ENCODE peak calls at places on chromosomes 6 and 20, in seven cellular contexts. R is HCT116, D is GM23338, M is MM.1S, H is PC-3, G is PC-9, O is GM23248. J is an unnamed sample. For H3K9me2, the result is how much of the 10 kb centered on the place peaks cover.

GRCh38 chr6:81900616-81901015 is 148.1 kb upstream of the TENT5A start:
- DNase-seq in R (no peak), D (no peak), M (peak), H (no peak), G (no peak), O (no peak), J (no peak)

GRCh38 chr20:35539756-35540212 is 2.1 kb upstream of the ERGIC3 start:
- DNase-seq in R (no peak), D (peak), M (no peak), H (no peak), G (no peak), O (no peak), J (peak)

GRCh38 chr6:135299256-135299655 is 118.1 kb downstream of the MYB start:
- DNase-seq in R (no peak), D (no peak), M (no peak), H (peak), G (no peak), O (peak), J (no peak)

GRCh38 chr6:136846046-136846445 is 23.7 kb downstream of the PEX7 start:
- DNase-seq in R (peak), D (peak), M (peak), H (peak), G (peak), O (peak), J (peak)

GRCh38 chr6:44487611-44488010 is 100.1 kb downstream of the CDC5L start:
- DNase-seq in R (no peak), D (no peak), M (no peak), H (no peak), G (no peak), O (no peak), J (no peak)

GRCh38 chr6:168075787-168076202 is 3.2 kb downstream of the FRMD1 start:
- DNase-seq in R (no peak), D (no peak), M (no peak), H (no peak), G (no peak), O (no peak), J (no peak)

GRCh38 chr6:56399250-56399671 is 151.9 kb upstream of the COL21A1 start:
- DNase-seq in R (no peak), D (no peak), M (no peak), H (peak), G (no peak), O (no peak), J (peak)

GRCh38 chr20:1860446-1860845 is 34.8 kb upstream of the SIRPA start:
- DNase-seq in R (no peak), D (no peak), M (no peak), H (peak), G (no peak), O (peak), J (no peak)

GRCh38 chr20:36847009-36847709 is 28.8 kb upstream of the TLDC2 start:
- DNase-seq in R (no peak), D (no peak), M (no peak), H (no peak), G (peak), O (peak), J (peak)

GRCh38 chr6:108690326-108691000 is 129.7 kb downstream of the FOXO3 start:
- DNase-seq in R (no peak), D (no peak), M (no peak), H (peak), G (peak), O (peak), J (no peak)

GRCh38 chr20:59030911-59031310 is 1.2 kb downstream of the ATP5F1E start:
- DNase-seq in R (no peak), D (no peak), M (no peak), H (peak), G (no peak), O (no peak), J (no peak)

GRCh38 chr6:93048381-93048780 is 371.0 kb downstream of the EPHA7 start:
- DNase-seq in R (no peak), D (peak), M (no peak), H (no peak), G (no peak), O (no peak), J (no peak)

GRCh38 chr6:133741375-133741861 is 147.5 kb upstream of the TCF21 start:
- DNase-seq in R (peak), D (peak), M (no peak), H (no peak), G (peak), O (peak), J (no peak)

GRCh38 chr6:159941286-159942113 is 27.4 kb upstream of the IGF2R start:
- DNase-seq in R (peak), D (peak), M (peak), H (peak), G (no peak), O (peak), J (peak)

GRCh38 chr6:3296537-3297453 is 38.0 kb downstream of the PSMG4 start:
- DNase-seq in R (no peak), D (no peak), M (no peak), H (peak), G (no peak), O (no peak), J (no peak)

GRCh38 chr6:134636221-134636830 is 313.6 kb downstream of the ALDH8A1 start:
- DNase-seq in R (no peak), D (no peak), M (peak), H (no peak), G (no peak), O (no peak), J (peak)

GRCh38 chr6:147043994-147044477 is 160.2 kb upstream of the STXBP5 start:
- DNase-seq in R (no peak), D (no peak), M (no peak), H (no peak), G (no peak), O (no peak), J (no peak)

GRCh38 chr20:37081717-37082289 is 14.0 kb downstream of the RBL1 start:
- DNase-seq in R (no peak), D (peak), M (no peak), H (no peak), G (no peak), O (no peak), J (no peak)

GRCh38 chr6:106347219-106347618 is 13.3 kb upstream of the CRYBG1 start:
- DNase-seq in R (no peak), D (no peak), M (no peak), H (no peak), G (no peak), O (no peak), J (no peak)

GRCh38 chr6:20366082-20366834 is 35.4 kb upstream of the E2F3 start:
- DNase-seq in R (no peak), D (no peak), M (no peak), H (no peak), G (no peak), O (no peak), J (no peak)

GRCh38 chr6:33029297-33030184 is 20.1 kb upstream of the HLA-DOA start:
- DNase-seq in R (no peak), D (peak), M (no peak), H (no peak), G (no peak), O (peak), J (no peak)

GRCh38 chr6:138115191-138115590 is 8.0 kb upstream of the PERP start:
- DNase-seq in R (no peak), D (no peak), M (peak), H (no peak), G (peak), O (no peak), J (no peak)
- H3K9me2 ChIP-seq in R (under half), D (under half), M (under half), H (under half), G (under half), O (under half), J (under half)

GRCh38 chr6:169166896-169167580 is 86.6 kb downstream of the THBS2 start:
- DNase-seq in R (no peak), D (no peak), M (no peak), H (no peak), G (no peak), O (no peak), J (no peak)

GRCh38 chr6:169168302-169168630 is 85.4 kb downstream of the THBS2 start:
- DNase-seq in R (no peak), D (no peak), M (no peak), H (no peak), G (no peak), O (no peak), J (no peak)

GRCh38 chr6:169168706-169169105 is 84.9 kb downstream of the THBS2 start:
- DNase-seq in R (no peak), D (no peak), M (no peak), H (no peak), G (no peak), O (no peak), J (no peak)

GRCh38 chr6:169169375-169169774 is 84.3 kb downstream of the THBS2 start:
- DNase-seq in R (peak), D (no peak), M (no peak), H (peak), G (no peak), O (no peak), J (no peak)

DNA sequence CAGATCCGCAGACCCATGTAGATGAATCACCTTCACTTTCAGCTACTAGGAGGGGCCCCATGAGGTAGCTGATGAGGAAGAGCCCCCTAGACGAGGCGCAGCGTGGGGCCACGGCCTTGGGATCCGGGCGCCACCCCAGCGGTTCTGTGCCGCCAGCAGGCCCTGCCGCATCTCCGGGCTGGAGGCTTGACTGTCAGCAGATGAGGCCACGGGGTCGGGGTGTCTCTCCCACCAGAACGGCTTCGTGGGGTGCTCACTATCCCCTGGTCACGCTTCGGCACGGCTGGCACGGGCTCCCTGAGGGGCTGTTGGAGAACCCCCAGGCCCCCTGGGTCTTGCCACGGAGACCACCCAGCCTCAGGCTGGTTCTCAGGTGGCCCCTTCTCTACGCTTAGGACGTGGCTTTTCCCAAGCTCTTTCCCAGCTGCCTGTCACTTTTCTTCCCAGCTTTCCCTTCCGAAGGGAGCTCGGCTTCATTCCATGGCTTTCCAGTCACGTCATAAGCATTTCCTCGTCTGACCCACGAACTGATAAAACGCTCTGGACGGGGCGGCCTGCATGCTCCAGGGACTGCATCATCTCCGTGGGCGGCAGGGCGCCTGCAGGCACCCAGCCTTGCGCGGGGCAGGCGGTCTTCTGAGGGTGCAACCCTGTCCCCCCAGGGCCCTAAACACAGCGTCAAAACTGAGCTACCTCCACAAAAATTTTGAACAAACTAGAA is 85.9 kb downstream of the THBS2 start:
- DNase-seq in R (peak), D (no peak), M (no peak), H (no peak), G (no peak), O (no peak), J (no peak)
- TF ChIP-seq EZH2 in R (no peak), D (no peak), M (no peak), H (no peak), G (no peak), O (no peak), J (no peak)

DNA sequence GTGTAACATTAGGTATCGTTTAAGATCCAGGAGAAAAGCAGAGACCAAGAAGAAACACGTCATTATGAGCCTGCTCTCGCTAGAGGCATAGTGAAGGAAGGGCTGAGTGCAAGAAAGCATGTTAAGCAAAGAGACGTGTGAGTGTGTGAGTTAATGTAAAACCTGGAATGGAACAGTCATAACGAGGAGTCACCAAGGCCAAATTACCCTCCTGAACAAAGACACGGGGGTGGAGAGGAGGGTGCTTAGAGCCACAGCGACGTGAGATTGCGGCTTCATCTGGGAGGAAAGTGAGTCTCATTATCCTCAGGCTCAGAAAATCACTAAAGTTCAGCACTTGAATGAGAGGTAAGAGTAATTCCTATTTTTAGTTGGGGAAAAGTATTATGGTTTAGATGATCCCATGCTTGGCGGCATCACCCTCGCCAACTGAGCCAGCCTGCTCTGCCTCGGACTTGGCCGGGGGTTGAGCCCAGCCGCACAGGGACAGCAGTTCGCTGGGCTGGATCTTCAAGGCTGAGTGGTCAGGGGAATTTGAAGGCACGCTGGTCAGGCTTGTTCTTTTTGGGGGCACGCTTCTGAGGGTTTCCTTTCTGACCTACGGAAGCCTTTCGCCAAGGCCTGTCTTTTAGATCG is 136.6 kb downstream of the DTNBP1 start:
- DNase-seq in R (no peak), D (no peak), M (no peak), H (no peak), G (no peak), O (no peak), J (no peak)
- H3K27ac ChIP-seq in R (no peak), D (no peak), M (no peak), H (no peak), G (no peak), O (no peak), J (peak)

GRCh38 chr6:37694259-37694658 is 3.4 kb downstream of the MDGA1 start:
- DNase-seq in R (no peak), D (no peak), M (no peak), H (no peak), G (no peak), O (no peak), J (no peak)
- H3K9me2 ChIP-seq in R (under half), D (under half), M (under half), H (under half), G (under half), O (under half), J (under half)

GRCh38 chr20:64161595-64162238 is 2.5 kb upstream of the MYT1 start:
- DNase-seq in R (no peak), D (peak), M (no peak), H (peak), G (no peak), O (peak), J (peak)
- TF ChIP-seq EZH2 in R (no peak), D (no peak), M (no peak), H (no peak), G (no peak), O (no peak), J (no peak)

GRCh38 chr6:11209941-11210340 is 22.5 kb downstream of the NEDD9 start:
- DNase-seq in R (no peak), D (peak), M (no peak), H (no peak), G (no peak), O (peak), J (no peak)

GRCh38 chr6:11212625-11213024 is 19.8 kb downstream of the NEDD9 start:
- DNase-seq in R (no peak), D (no peak), M (no peak), H (peak), G (peak), O (peak), J (no peak)

GRCh38 chr6:11209369-11209768 is 23.1 kb downstream of the NEDD9 start:
- DNase-seq in R (no peak), D (peak), M (no peak), H (no peak), G (no peak), O (no peak), J (no peak)

GRCh38 chr6:11211235-11211634 is 21.2 kb downstream of the NEDD9 start:
- DNase-seq in R (no peak), D (no peak), M (no peak), H (no peak), G (no peak), O (no peak), J (no peak)

GRCh38 chr6:11210386-11211138 is 21.9 kb downstream of the NEDD9 start:
- DNase-seq in R (no peak), D (no peak), M (no peak), H (no peak), G (no peak), O (no peak), J (no peak)
- H3K27ac ChIP-seq in R (no peak), D (peak), M (no peak), H (no peak), G (no peak), O (no peak), J (peak)

GRCh38 chr6:17505062-17505476 is 95.0 kb upstream of the FAM8A1 start:
- DNase-seq in R (peak), D (peak), M (no peak), H (peak), G (no peak), O (peak), J (no peak)
- H3K9me2 ChIP-seq in R (under half), D (under half), M (under half), H (under half), G (under half), O (under half), J (under half)

DNA sequence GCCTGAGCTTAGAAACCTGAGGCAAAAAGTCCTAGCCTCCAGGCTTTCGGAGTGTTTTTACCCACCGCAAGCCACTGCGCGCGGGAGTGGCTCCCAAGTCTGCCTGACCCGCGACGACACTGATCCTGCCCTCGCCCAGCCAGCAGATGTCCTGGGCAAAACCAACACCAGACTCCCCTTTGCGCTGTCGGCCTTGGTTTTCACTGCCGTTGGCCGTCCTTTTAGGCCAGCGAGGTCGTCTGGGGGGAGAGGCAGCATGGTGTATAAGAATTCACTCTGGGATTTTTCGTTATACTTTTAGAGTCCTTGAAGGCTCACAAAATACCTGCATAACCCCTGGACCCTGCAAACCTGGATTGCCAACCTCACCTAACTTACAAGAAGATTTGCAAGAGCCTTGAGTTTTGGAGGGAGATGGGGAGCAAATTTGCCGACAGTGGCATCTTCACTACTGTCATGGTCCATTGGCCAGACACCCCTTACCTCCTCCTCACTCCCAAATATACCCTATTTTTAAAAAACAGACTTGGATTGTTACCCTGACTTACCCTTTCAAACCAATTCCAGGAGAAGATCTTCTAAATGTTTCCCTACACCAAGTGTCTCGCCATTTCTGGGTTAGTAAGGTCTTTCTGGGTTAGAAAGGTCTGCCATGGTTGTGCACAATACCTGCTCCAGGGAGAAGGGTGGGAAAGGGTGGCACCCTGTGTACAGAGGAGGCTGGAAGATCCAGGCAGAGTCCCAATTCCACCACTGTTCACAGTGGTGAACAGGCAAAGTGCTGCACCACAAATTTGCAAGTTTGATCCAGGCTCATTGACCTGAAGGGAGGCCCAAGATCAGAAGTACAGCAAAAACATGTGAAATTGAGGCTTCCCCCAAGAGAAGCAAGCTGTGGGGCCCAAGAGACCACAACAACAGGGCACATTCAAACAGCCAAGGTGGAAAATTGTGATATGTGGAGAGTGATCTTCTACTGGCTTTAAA is 4.4 kb downstream of the FOXA2 start:
- DNase-seq in R (no peak), D (peak), M (no peak), H (no peak), G (no peak), O (no peak), J (no peak)
- TF ChIP-seq EZH2 in R (no peak), D (peak), M (no peak), H (no peak), G (no peak), O (peak), J (no peak)

GRCh38 chr6:24893342-24893850 is 42.4 kb downstream of the RIPOR2 start:
- DNase-seq in R (no peak), D (no peak), M (no peak), H (no peak), G (no peak), O (no peak), J (no peak)

GRCh38 chr6:24891004-24891403 is 44.8 kb downstream of the RIPOR2 start:
- DNase-seq in R (no peak), D (no peak), M (no peak), H (no peak), G (no peak), O (no peak), J (no peak)

GRCh38 chr6:24888967-24889366 is 46.8 kb downstream of the RIPOR2 start:
- DNase-seq in R (no peak), D (no peak), M (no peak), H (no peak), G (no peak), O (no peak), J (no peak)

GRCh38 chr6:24887520-24887919 is 48.2 kb downstream of the RIPOR2 start:
- DNase-seq in R (no peak), D (no peak), M (no peak), H (no peak), G (no peak), O (no peak), J (no peak)

DNA sequence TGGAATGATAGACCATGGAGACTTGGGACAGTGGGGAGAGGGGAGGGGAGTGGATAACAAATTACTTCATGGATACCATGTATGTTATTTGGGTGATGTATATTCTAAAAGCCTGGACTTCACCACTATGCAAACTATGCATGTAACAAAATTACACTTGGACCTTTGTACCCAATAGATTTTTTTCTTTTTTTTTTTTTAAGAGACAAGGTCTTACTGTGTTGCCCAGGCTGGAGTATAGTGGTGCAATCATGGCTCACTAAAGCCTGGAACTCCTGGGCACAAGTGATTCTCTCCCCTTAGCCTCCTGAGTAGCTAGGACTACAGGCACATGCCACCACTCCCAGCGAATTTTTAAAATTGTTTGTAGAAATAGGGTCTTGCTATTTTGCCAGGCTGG is 45.3 kb downstream of the RIPOR2 start:
- DNase-seq in R (no peak), D (no peak), M (no peak), H (no peak), G (no peak), O (no peak), J (no peak)
- H3K27ac ChIP-seq in R (no peak), D (no peak), M (no peak), H (no peak), G (no peak), O (no peak), J (no peak)